ENCODE peak calls at places on chromosomes 11 and 22, in four cellular contexts. S is A673, B is AG09309, L is pancreas. Z is an unnamed sample.
A peak's percentile ranks its signal among the peaks of the same experiment; 100 is the strongest.

GRCh38 chr22:23564276-23564675 is 15.8 kb downstream of the IGLL1 start:
- DNase-seq in S (no peak), B (no peak), L (no peak), Z (no peak)

GRCh38 chr11:12243511-12243910 is 133.1 kb downstream of the MICAL2 start:
- DNase-seq in S (no peak), B (no peak), L (no peak), Z (no peak)

GRCh38 chr22:44536411-44536810 is 38.4 kb upstream of the RTL6 start:
- DNase-seq in S (no peak), B (no peak), L (no peak), Z (no peak)

GRCh38 chr11:46367244-46367915 is 14.1 kb upstream of the MDK start:
- DNase-seq in S (peak; percentile 88), B (no peak), L (peak; percentile 89), Z (no peak)

GRCh38 chr22:49971232-49972162 is 10.9 kb downstream of the PIM3 start:
- DNase-seq in S (no peak), B (no peak), L (peak; percentile 79), Z (no peak)

GRCh38 chr11:103609117-103610066 is 427.0 kb upstream of the DDI1 start:
- DNase-seq in S (peak; percentile 85), B (peak; percentile 85), L (no peak), Z (no peak)

GRCh38 chr11:35321532-35322320 is 97.6 kb downstream of the SLC1A2 start:
- DNase-seq in S (peak; percentile 28), B (peak; percentile 90), L (no peak), Z (no peak)

GRCh38 chr22:34587357-34588356 is 478.3 kb upstream of the ISX start:
- DNase-seq in S (no peak), B (no peak), L (no peak), Z (peak; percentile 1)

GRCh38 chr22:30224161-30224857 is 22.2 kb downstream of the LIF start:
- DNase-seq in S (no peak), B (no peak), L (no peak), Z (no peak)

GRCh38 chr11:130992788-130993187 is 76.5 kb upstream of the SNX19 start:
- DNase-seq in S (no peak), B (no peak), L (no peak), Z (no peak)

GRCh38 chr11:122486793-122487495 is 168.6 kb upstream of the UBASH3B start:
- DNase-seq in S (peak; percentile 62), B (no peak), L (no peak), Z (no peak)

GRCh38 chr11:14417975-14418374 is 59.0 kb upstream of the RRAS2 start:
- DNase-seq in S (no peak), B (no peak), L (no peak), Z (no peak)

GRCh38 chr11:102341844-102342318 is 5.1 kb upstream of the BIRC2 start:
- DNase-seq in S (peak; percentile 91), B (peak; percentile 57), L (no peak), Z (peak; percentile 81)

GRCh38 chr11:62804310-62805043 is 763 bp downstream of the NXF1 start:
- DNase-seq in S (no peak), B (no peak), L (no peak), Z (no peak)

GRCh38 chr11:64341851-64342791 is 2.1 kb downstream of the CCDC88B start:
- DNase-seq in S (peak; percentile 93), B (no peak), L (peak; percentile 97), Z (peak; percentile 80)

GRCh38 chr11:69209038-69209350 is 53.3 kb downstream of the SMIM38 start:
- DNase-seq in S (no peak), B (no peak), L (peak; percentile 33), Z (no peak)

GRCh38 chr11:117584056-117584830 is 212.8 kb downstream of the DSCAML1 start:
- DNase-seq in S (peak; percentile 15), B (no peak), L (no peak), Z (no peak)

GRCh38 chr11:92388380-92388779 is 163.8 kb downstream of the FAT3 start:
- DNase-seq in S (no peak), B (no peak), L (no peak), Z (no peak)
- TF ChIP-seq CTCF in S (peak; percentile 42), B (peak; percentile 18), L (no peak), Z (no peak)

DNA sequence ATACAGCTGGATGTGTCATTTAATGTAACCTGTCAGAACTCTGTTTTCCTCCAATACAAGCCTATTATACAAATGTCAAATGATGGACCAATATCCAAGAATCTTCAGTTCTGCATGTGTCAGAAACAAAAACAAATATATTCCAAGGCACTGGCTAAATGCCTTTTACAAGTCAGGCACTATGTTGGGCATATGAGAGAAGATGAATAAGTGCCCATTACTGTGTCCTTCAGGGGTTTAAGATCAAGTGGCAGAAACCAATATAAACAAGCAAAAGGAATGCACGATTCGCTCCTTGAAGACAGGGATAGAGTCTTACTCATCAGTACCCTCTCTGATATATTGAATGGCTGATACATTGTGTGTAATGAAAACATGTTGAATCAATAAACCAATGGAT is 254.4 kb downstream of the TTC28 start:
- DNase-seq in S (no peak), B (no peak), L (no peak), Z (no peak)
- H3K4me3 ChIP-seq in S (no peak overlapping the region), B (no peak overlapping the region), L (no peak overlapping the region), Z (no peak overlapping the region)

GRCh38 chr11:92550411-92550810 is 325.8 kb downstream of the FAT3 start:
- DNase-seq in S (no peak), B (no peak), L (no peak), Z (peak; percentile 30)
- TF ChIP-seq CTCF in S (no peak), B (no peak), L (no peak), Z (no peak)

GRCh38 chr11:114215871-114216803 is 80.1 kb upstream of the NNMT start:
- DNase-seq in S (no peak), B (no peak), L (no peak), Z (no peak)
- H3K4me3 ChIP-seq in S (no peak overlapping the region), B (no peak overlapping the region), L (no peak overlapping the region), Z (no peak overlapping the region)

GRCh38 chr11:94925422-94926270 is 47.7 kb downstream of the CWC15 start:
- DNase-seq in S (peak; percentile 42), B (no peak), L (no peak), Z (no peak)

GRCh38 chr11:94926698-94927237 is 46.6 kb downstream of the CWC15 start:
- DNase-seq in S (peak; percentile 51), B (peak; percentile 77), L (no peak), Z (no peak)

GRCh38 chr11:94924074-94925031 is 49.0 kb downstream of the CWC15 start:
- DNase-seq in S (peak; percentile 46), B (no peak), L (no peak), Z (no peak)

GRCh38 chr11:94928146-94928995 is 45.0 kb downstream of the CWC15 start:
- DNase-seq in S (no peak), B (no peak), L (no peak), Z (no peak)

DNA sequence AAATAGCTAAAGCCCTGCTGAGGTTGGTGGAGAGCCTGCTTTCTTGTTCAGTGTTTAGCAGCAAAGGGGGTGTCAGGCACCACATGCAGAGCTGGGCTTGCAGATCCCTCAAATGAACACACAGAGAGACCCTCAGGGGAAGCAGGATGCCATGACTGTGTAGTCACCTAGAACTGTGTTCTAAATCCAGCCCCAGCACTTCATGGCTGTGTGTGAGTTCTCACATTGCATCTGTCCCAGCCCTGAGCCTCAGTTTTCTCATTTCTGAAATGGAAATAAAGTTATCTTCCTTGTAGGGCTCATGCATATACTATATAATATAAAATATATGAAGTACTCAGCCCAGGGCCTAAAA is 47.1 kb downstream of the CWC15 start:
- DNase-seq in S (no peak), B (no peak), L (no peak), Z (no peak)
- TF ChIP-seq CTCF in S (no peak), B (no peak), L (no peak), Z (no peak)

Z was measured in LNCaP clone FGC.